ENCODE peak calls at places on chromosomes 7 and 10, in ten cellular contexts. B is BE2C; O is NCI-H748 treated with DMSO at 0.1 percent for 48 hours; Y is KG1; F is hepatocyte; E is stimulated activated CD8-positive, alpha-beta memory T cell treated with anti-CD3 and anti-CD28 coated beads, Interleukin-15, amount 100 ng/mL, for 1 hour; N is G401; Q is memory B cell; C is mucosa of gallbladder; P is DMS79 treated with DMSO at 0.1 percent for 48 hours. R is an unnamed sample.

GRCh38 chr10:86960003-86960862 is 1.8 kb downstream of the SNCG start:
- DNase-seq in B (peak; percentile 41), O (no peak), Y (peak; percentile 14), F (peak; percentile 84), E (no peak), N (no peak), Q (no peak), C (no peak), P (no peak), R (peak; percentile 40)

GRCh38 chr10:57952741-57953140 is 315.0 kb downstream of the IPMK start:
- DNase-seq in B (no peak), O (no peak), Y (no peak), F (no peak), E (no peak), N (no peak), Q (no peak), C (no peak), P (no peak), R (no peak)

GRCh38 chr7:140317999-140318398 is 80.3 kb downstream of the SLC37A3 start:
- DNase-seq in B (no peak), O (no peak), Y (no peak), F (no peak), E (no peak), N (no peak), Q (no peak), C (no peak), P (no peak), R (no peak)

GRCh38 chr7:4110438-4110837 is 571.7 kb upstream of the FOXK1 start:
- DNase-seq in B (no peak), O (no peak), Y (no peak), F (no peak), E (no peak), N (no peak), Q (no peak), C (no peak), P (no peak), R (no peak)

GRCh38 chr7:42262907-42263466 is 26.0 kb upstream of the GLI3 start:
- DNase-seq in B (no peak), O (no peak), Y (no peak), F (peak; percentile 9), E (no peak), N (no peak), Q (no peak), C (no peak), P (no peak), R (no peak)

GRCh38 chr10:113093188-113094113 is 143.4 kb downstream of the TCF7L2 start:
- DNase-seq in B (no peak), O (peak; percentile 25), Y (no peak), F (peak; percentile 78), E (no peak), N (no peak), Q (no peak), C (peak; percentile 40), P (no peak), R (no peak)

GRCh38 chr7:50807026-50807730 is 24.5 kb upstream of the GRB10 start:
- DNase-seq in B (no peak), O (no peak), Y (no peak), F (no peak), E (no peak), N (no peak), Q (no peak), C (no peak), P (no peak), R (no peak)

GRCh38 chr7:156585926-156586325 is 54.6 kb upstream of the RNF32 start:
- DNase-seq in B (no peak), O (no peak), Y (no peak), F (no peak), E (no peak), N (no peak), Q (no peak), C (no peak), P (no peak), R (no peak)

GRCh38 chr10:131797626-131798025 is 103.2 kb upstream of the PPP2R2D start:
- DNase-seq in B (no peak), O (no peak), Y (no peak), F (no peak), E (no peak), N (no peak), Q (no peak), C (no peak), P (no peak), R (no peak)

GRCh38 chr7:158778476-158778875 is 50.8 kb downstream of the ESYT2 start:
- DNase-seq in B (no peak), O (no peak), Y (no peak), F (no peak), E (no peak), N (no peak), Q (no peak), C (no peak), P (no peak), R (no peak)

GRCh38 chr7:1994931-1995330 is 237.8 kb downstream of the MAD1L1 start:
- DNase-seq in B (no peak), O (no peak), Y (no peak), F (no peak), E (no peak), N (no peak), Q (no peak), C (no peak), P (peak; percentile 84), R (peak; percentile 96)

GRCh38 chr10:70559861-70560260 is 42.7 kb downstream of the PRF1 start:
- DNase-seq in B (no peak), O (no peak), Y (no peak), F (no peak), E (no peak), N (no peak), Q (no peak), C (no peak), P (no peak), R (no peak)

GRCh38 chr7:7971308-7972040 is 2.9 kb downstream of the GLCCI1 start:
- DNase-seq in B (no peak), O (peak; percentile 31), Y (no peak), F (no peak), E (no peak), N (peak; percentile 58), Q (no peak), C (no peak), P (peak; percentile 32), R (no peak)

GRCh38 chr10:78028438-78029293 is 649 bp downstream of the POLR3A start:
- DNase-seq in B (no peak), O (no peak), Y (no peak), F (peak; percentile 57), E (no peak), N (peak; percentile 29), Q (no peak), C (peak; percentile 17), P (no peak), R (no peak)

GRCh38 chr10:70537398-70538194 is 59.0 kb downstream of the PALD1 start:
- DNase-seq in B (peak; percentile 29), O (no peak), Y (no peak), F (peak; percentile 46), E (no peak), N (no peak), Q (no peak), C (no peak), P (no peak), R (no peak)

GRCh38 chr7:47518827-47519226 is 63.1 kb downstream of the TNS3 start:
- DNase-seq in B (no peak), O (no peak), Y (no peak), F (peak; percentile 67), E (no peak), N (no peak), Q (no peak), C (peak; percentile 57), P (no peak), R (no peak)

GRCh38 chr10:98265403-98266378 is 2.3 kb downstream of the LOXL4 start:
- DNase-seq in B (no peak), O (no peak), Y (no peak), F (no peak), E (no peak), N (no peak), Q (no peak), C (no peak), P (no peak), R (no peak)

GRCh38 chr10:117694251-117694650 is 151.7 kb downstream of the EMX2 start:
- DNase-seq in B (no peak), O (no peak), Y (no peak), F (peak; percentile 28), E (no peak), N (no peak), Q (no peak), C (no peak), P (no peak), R (no peak)

GRCh38 chr7:128838109-128838779 is 8.0 kb downstream of the FLNC start:
- DNase-seq in B (no peak), O (no peak), Y (no peak), F (no peak), E (no peak), N (no peak), Q (no peak), C (no peak), P (no peak), R (no peak)

GRCh38 chr7:16803881-16804673 is 722 bp downstream of the AGR2 start:
- DNase-seq in B (no peak), O (no peak), Y (no peak), F (no peak), E (no peak), N (no peak), Q (no peak), C (no peak), P (no peak), R (no peak)

GRCh38 chr10:101694056-101694673 is 805 bp downstream of the FBXW4 start:
- DNase-seq in B (peak; percentile 52), O (no peak), Y (peak; percentile 47), F (peak; percentile 81), E (peak; percentile 29), N (peak; percentile 72), Q (peak; percentile 74), C (peak; percentile 29), P (no peak), R (peak; percentile 47)

GRCh38 chr10:117184296-117184695 is 13.0 kb upstream of the KCNK18 start:
- DNase-seq in B (no peak), O (no peak), Y (no peak), F (no peak), E (no peak), N (no peak), Q (no peak), C (no peak), P (no peak), R (no peak)

R was measured in SHP77.